ENCODE peak calls at places on chromosomes 1 and 21, in four cellular contexts. One of them, this sample, is unnamed. For H3K36me3, the result is how much of the 10 kb centered on the place peaks cover.

GRCh38 chr1:42319128-42319851 is 15.7 kb downstream of the FOXJ3 start:
- DNase-seq in lung: no peak
- DNase-seq in psoas muscle: no peak
- DNase-seq in left lung: no peak
- DNase-seq in this sample: no peak

GRCh38 chr1:107572674-107573205 is 392.2 kb downstream of the VAV3 start:
- DNase-seq in lung: no peak
- DNase-seq in psoas muscle: no peak
- DNase-seq in left lung: no peak
- DNase-seq in this sample: peak

GRCh38 chr1:52002038-52002917 is 11.8 kb upstream of the RAB3B start:
- DNase-seq in lung: peak
- DNase-seq in psoas muscle: no peak
- DNase-seq in left lung: no peak
- DNase-seq in this sample: no peak

GRCh38 chr21:34796518-34797201 is 127.9 kb downstream of the CLIC6 start:
- DNase-seq in lung: no peak
- DNase-seq in psoas muscle: no peak
- DNase-seq in left lung: peak
- DNase-seq in this sample: no peak

GRCh38 chr1:23083714-23084480 is 64.6 kb downstream of the KDM1A start:
- DNase-seq in lung: no peak
- DNase-seq in psoas muscle: peak
- DNase-seq in left lung: no peak
- DNase-seq in this sample: no peak

GRCh38 chr1:237953238-237953637 is 62.5 kb upstream of the ZP4 start:
- DNase-seq in lung: no peak
- DNase-seq in psoas muscle: no peak
- DNase-seq in left lung: no peak
- DNase-seq in this sample: no peak

GRCh38 chr1:108645479-108646184 is 15.3 kb downstream of the HENMT1 start:
- DNase-seq in lung: no peak
- DNase-seq in psoas muscle: no peak
- DNase-seq in left lung: no peak
- DNase-seq in this sample: no peak

GRCh38 chr1:35319988-35320713 is 51.6 kb downstream of the ZMYM4 start:
- DNase-seq in lung: no peak
- DNase-seq in psoas muscle: no peak
- DNase-seq in left lung: no peak
- DNase-seq in this sample: no peak

GRCh38 chr1:17143760-17144159 is 24.5 kb upstream of the PADI2 start:
- DNase-seq in lung: no peak
- DNase-seq in psoas muscle: no peak
- DNase-seq in left lung: no peak
- DNase-seq in this sample: no peak

GRCh38 chr1:224784606-224785328 is 144.7 kb upstream of the DNAH14 start:
- DNase-seq in lung: no peak
- DNase-seq in psoas muscle: no peak
- DNase-seq in left lung: no peak
- DNase-seq in this sample: no peak

GRCh38 chr1:181482001-181482430 is 1.3 kb upstream of the CACNA1E start:
- DNase-seq in lung: no peak
- DNase-seq in psoas muscle: no peak
- DNase-seq in left lung: no peak
- DNase-seq in this sample: no peak

GRCh38 chr1:209784276-209785169 is at the start of gene C1orf74:
- DNase-seq in lung: peak
- DNase-seq in psoas muscle: peak
- DNase-seq in left lung: peak
- DNase-seq in this sample: peak

GRCh38 chr1:171742577-171742922 is 685 bp upstream of the VAMP4 start:
- DNase-seq in lung: peak
- DNase-seq in psoas muscle: no peak
- DNase-seq in left lung: peak
- DNase-seq in this sample: no peak

GRCh38 chr1:183226963-183227362 is 40.9 kb downstream of the LAMC2 start:
- DNase-seq in lung: no peak
- DNase-seq in psoas muscle: no peak
- DNase-seq in left lung: no peak
- DNase-seq in this sample: no peak

GRCh38 chr1:15961492-15961891 is 14.4 kb downstream of the ZBTB17 start:
- DNase-seq in lung: no peak
- DNase-seq in psoas muscle: no peak
- DNase-seq in left lung: no peak
- DNase-seq in this sample: no peak

GRCh38 chr1:110677526-110677925 is 2.8 kb upstream of the KCNA3 start:
- DNase-seq in lung: no peak
- DNase-seq in psoas muscle: no peak
- DNase-seq in left lung: no peak
- DNase-seq in this sample: no peak

GRCh38 chr1:211259596-211260126 is 495 bp downstream of the RCOR3 start:
- DNase-seq in lung: peak
- DNase-seq in psoas muscle: peak
- DNase-seq in left lung: no peak
- DNase-seq in this sample: no peak

GRCh38 chr1:162369571-162369970 is 7.1 kb downstream of the SPATA46 start:
- DNase-seq in lung: no peak
- DNase-seq in psoas muscle: no peak
- DNase-seq in left lung: no peak
- DNase-seq in this sample: no peak

GRCh38 chr21:20330652-20331051 is 667.6 kb upstream of the NCAM2 start:
- DNase-seq in lung: no peak
- DNase-seq in psoas muscle: no peak
- DNase-seq in left lung: no peak
- DNase-seq in this sample: no peak

GRCh38 chr21:26962516-26963305 is 4.2 kb downstream of the ADAMTS5 start:
- DNase-seq in lung: no peak
- DNase-seq in psoas muscle: no peak
- DNase-seq in left lung: no peak
- DNase-seq in this sample: no peak

GRCh38 chr1:230677200-230677599 is 34.9 kb downstream of the COG2 start:
- DNase-seq in lung: no peak
- DNase-seq in psoas muscle: no peak
- DNase-seq in left lung: no peak
- DNase-seq in this sample: no peak

GRCh38 chr1:230680300-230681025 is 33.5 kb downstream of the AGT start:
- DNase-seq in lung: no peak
- DNase-seq in psoas muscle: no peak
- DNase-seq in left lung: no peak
- DNase-seq in this sample: no peak

GRCh38 chr1:230681599-230681998 is 32.3 kb downstream of the AGT start:
- DNase-seq in lung: no peak
- DNase-seq in psoas muscle: peak
- DNase-seq in left lung: no peak
- DNase-seq in this sample: no peak

GRCh38 chr1:230679854-230680253 is 34.1 kb downstream of the AGT start:
- DNase-seq in lung: no peak
- DNase-seq in psoas muscle: no peak
- DNase-seq in left lung: no peak
- DNase-seq in this sample: no peak

GRCh38 chr1:230679131-230679530 is 34.8 kb downstream of the AGT start:
- DNase-seq in lung: no peak
- DNase-seq in psoas muscle: no peak
- DNase-seq in left lung: no peak
- DNase-seq in this sample: no peak
- H3K36me3 ChIP-seq in lung: under half
- H3K36me3 ChIP-seq in psoas muscle: under half
- H3K36me3 ChIP-seq in left lung: under half
- H3K36me3 ChIP-seq in this sample: half or more

GRCh38 chr1:159184201-159184600 is 12.8 kb downstream of the CADM3 start:
- DNase-seq in lung: no peak
- DNase-seq in psoas muscle: no peak
- DNase-seq in left lung: no peak
- DNase-seq in this sample: no peak

GRCh38 chr1:159190441-159190840 is 14.2 kb upstream of the ACKR1 start:
- DNase-seq in lung: no peak
- DNase-seq in psoas muscle: no peak
- DNase-seq in left lung: no peak
- DNase-seq in this sample: no peak

GRCh38 chr1:159188375-159188788 is 16.3 kb upstream of the ACKR1 start:
- DNase-seq in lung: peak
- DNase-seq in psoas muscle: peak
- DNase-seq in left lung: peak
- DNase-seq in this sample: no peak

GRCh38 chr1:159185121-159185520 is 13.7 kb downstream of the CADM3 start:
- DNase-seq in lung: no peak
- DNase-seq in psoas muscle: no peak
- DNase-seq in left lung: no peak
- DNase-seq in this sample: no peak

DNA sequence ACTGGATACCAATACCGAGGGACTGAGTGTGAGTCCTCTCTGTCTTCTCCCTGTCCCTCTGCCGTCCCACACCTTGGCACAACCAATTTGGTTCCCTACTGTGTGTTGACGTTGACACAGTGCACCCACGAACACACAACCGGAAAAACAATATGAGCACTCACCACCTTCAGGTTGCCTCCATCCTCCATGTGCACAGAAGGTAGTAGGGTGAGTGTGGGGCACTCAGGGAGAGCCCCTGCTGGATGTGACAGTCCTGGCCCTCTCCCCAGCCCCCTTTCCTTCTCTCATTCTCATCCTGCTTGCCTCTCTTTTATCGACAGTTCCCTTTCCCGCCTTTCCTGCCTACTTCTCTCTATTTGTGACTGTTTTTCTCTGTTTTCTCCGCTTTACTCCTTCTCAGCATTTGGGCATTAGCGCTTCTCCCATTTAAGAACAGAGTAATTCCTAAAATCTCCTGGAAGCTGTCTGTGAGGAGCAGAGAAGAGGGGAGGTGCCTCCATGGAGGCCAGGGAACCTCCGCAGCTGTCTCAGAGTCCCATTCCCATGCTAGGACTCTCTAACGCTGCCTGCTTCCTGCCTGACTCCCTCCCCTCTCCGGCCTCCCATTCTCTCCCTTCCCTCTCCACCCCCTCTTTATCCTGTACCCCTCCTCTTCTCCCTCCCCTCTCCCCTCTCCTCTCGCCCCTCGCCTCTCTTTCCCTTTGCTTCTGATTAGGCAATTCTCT is 16.4 kb downstream of the CADM3 start:
- DNase-seq in lung: no peak
- DNase-seq in psoas muscle: no peak
- DNase-seq in left lung: no peak
- DNase-seq in this sample: no peak
- H3K36me3 ChIP-seq in lung: under half
- H3K36me3 ChIP-seq in psoas muscle: under half
- H3K36me3 ChIP-seq in left lung: under half
- H3K36me3 ChIP-seq in this sample: under half

GRCh38 chr1:54397980-54398379 is 8.2 kb downstream of the SSBP3 start:
- DNase-seq in lung: no peak
- DNase-seq in psoas muscle: no peak
- DNase-seq in left lung: no peak
- DNase-seq in this sample: no peak

GRCh38 chr1:54396280-54396903 is 9.8 kb downstream of the SSBP3 start:
- DNase-seq in lung: no peak
- DNase-seq in psoas muscle: no peak
- DNase-seq in left lung: no peak
- DNase-seq in this sample: no peak

GRCh38 chr1:54397090-54397591 is 9.1 kb downstream of the SSBP3 start:
- DNase-seq in lung: no peak
- DNase-seq in psoas muscle: peak
- DNase-seq in left lung: no peak
- DNase-seq in this sample: no peak

GRCh38 chr1:54394104-54394503 is 12.1 kb downstream of the SSBP3 start:
- DNase-seq in lung: no peak
- DNase-seq in psoas muscle: no peak
- DNase-seq in left lung: no peak
- DNase-seq in this sample: no peak

GRCh38 chr1:54395535-54395934 is 10.7 kb downstream of the SSBP3 start:
- DNase-seq in lung: no peak
- DNase-seq in psoas muscle: no peak
- DNase-seq in left lung: no peak
- DNase-seq in this sample: no peak
- H3K36me3 ChIP-seq in lung: under half
- H3K36me3 ChIP-seq in psoas muscle: under half
- H3K36me3 ChIP-seq in left lung: under half
- H3K36me3 ChIP-seq in this sample: under half

GRCh38 chr1:100279954-100280682 is 14.1 kb downstream of the RTCA start:
- DNase-seq in lung: no peak
- DNase-seq in psoas muscle: no peak
- DNase-seq in left lung: no peak
- DNase-seq in this sample: no peak
- H3K36me3 ChIP-seq in lung: under half
- H3K36me3 ChIP-seq in psoas muscle: under half
- H3K36me3 ChIP-seq in left lung: under half
- H3K36me3 ChIP-seq in this sample: half or more

GRCh38 chr1:226364129-226364899 is 43.6 kb downstream of the PARP1 start:
- DNase-seq in lung: no peak
- DNase-seq in psoas muscle: peak
- DNase-seq in left lung: no peak
- DNase-seq in this sample: no peak

GRCh38 chr1:226360106-226360746 is 47.7 kb downstream of the PARP1 start:
- DNase-seq in lung: no peak
- DNase-seq in psoas muscle: no peak
- DNase-seq in left lung: no peak
- DNase-seq in this sample: no peak

GRCh38 chr1:226362346-226362745 is 45.5 kb downstream of the PARP1 start:
- DNase-seq in lung: no peak
- DNase-seq in psoas muscle: no peak
- DNase-seq in left lung: no peak
- DNase-seq in this sample: no peak

GRCh38 chr1:226365166-226365565 is 42.7 kb downstream of the PARP1 start:
- DNase-seq in lung: no peak
- DNase-seq in psoas muscle: no peak
- DNase-seq in left lung: no peak
- DNase-seq in this sample: no peak

GRCh38 chr1:226362891-226363447 is 44.9 kb downstream of the PARP1 start:
- DNase-seq in lung: no peak
- DNase-seq in psoas muscle: no peak
- DNase-seq in left lung: no peak
- DNase-seq in this sample: no peak
- H3K36me3 ChIP-seq in lung: half or more
- H3K36me3 ChIP-seq in psoas muscle: under half
- H3K36me3 ChIP-seq in left lung: under half
- H3K36me3 ChIP-seq in this sample: under half

GRCh38 chr1:203800001-203800400 is 4.6 kb downstream of the ZBED6 start:
- DNase-seq in lung: no peak
- DNase-seq in psoas muscle: no peak
- DNase-seq in left lung: no peak
- DNase-seq in this sample: no peak
- H3K36me3 ChIP-seq in lung: under half
- H3K36me3 ChIP-seq in psoas muscle: under half
- H3K36me3 ChIP-seq in left lung: under half
- H3K36me3 ChIP-seq in this sample: half or more

This sample was measured in RWPE2.